ENCODE peak calls at places on chromosomes 3 and 15, in seven cellular contexts. One of them, this sample, is unnamed.

GRCh38 chr3:48569808-48570450 is 6.3 kb upstream of the UCN2 start:
- DNase-seq in aorta: no peak
- DNase-seq in GM13976: no peak
- DNase-seq in left lung: peak
- DNase-seq in coronary artery: no peak
- DNase-seq in activated gamma-delta T cell treated with anti-CD3 and anti-CD28 coated beads, Interleukin-2, amount 50 U/mL, for 16 hours: no peak
- DNase-seq in T-helper 9 cell: no peak
- DNase-seq in this sample: no peak

GRCh38 chr3:151404316-151404715 is 19.8 kb upstream of the P2RY12 start:
- DNase-seq in aorta: no peak
- DNase-seq in GM13976: peak
- DNase-seq in left lung: no peak
- DNase-seq in coronary artery: no peak
- DNase-seq in activated gamma-delta T cell treated with anti-CD3 and anti-CD28 coated beads, Interleukin-2, amount 50 U/mL, for 16 hours: no peak
- DNase-seq in T-helper 9 cell: no peak
- DNase-seq in this sample: no peak

GRCh38 chr3:5250467-5251195 is 63.1 kb downstream of the EDEM1 start:
- DNase-seq in aorta: no peak
- DNase-seq in GM13976: no peak
- DNase-seq in left lung: no peak
- DNase-seq in coronary artery: no peak
- DNase-seq in activated gamma-delta T cell treated with anti-CD3 and anti-CD28 coated beads, Interleukin-2, amount 50 U/mL, for 16 hours: no peak
- DNase-seq in T-helper 9 cell: no peak
- DNase-seq in this sample: no peak

GRCh38 chr3:154247806-154248480 is 76.3 kb downstream of the DHX36 start:
- DNase-seq in aorta: no peak
- DNase-seq in GM13976: no peak
- DNase-seq in left lung: no peak
- DNase-seq in coronary artery: no peak
- DNase-seq in activated gamma-delta T cell treated with anti-CD3 and anti-CD28 coated beads, Interleukin-2, amount 50 U/mL, for 16 hours: no peak
- DNase-seq in T-helper 9 cell: no peak
- DNase-seq in this sample: no peak

GRCh38 chr3:40875581-40875980 is 323.7 kb upstream of the CTNNB1 start:
- DNase-seq in aorta: no peak
- DNase-seq in GM13976: no peak
- DNase-seq in left lung: no peak
- DNase-seq in coronary artery: peak
- DNase-seq in activated gamma-delta T cell treated with anti-CD3 and anti-CD28 coated beads, Interleukin-2, amount 50 U/mL, for 16 hours: no peak
- DNase-seq in T-helper 9 cell: no peak
- DNase-seq in this sample: no peak

GRCh38 chr3:4271834-4272233 is 31.3 kb upstream of the SETMAR start:
- DNase-seq in aorta: no peak
- DNase-seq in GM13976: peak
- DNase-seq in left lung: no peak
- DNase-seq in coronary artery: no peak
- DNase-seq in activated gamma-delta T cell treated with anti-CD3 and anti-CD28 coated beads, Interleukin-2, amount 50 U/mL, for 16 hours: no peak
- DNase-seq in T-helper 9 cell: no peak
- DNase-seq in this sample: peak

GRCh38 chr3:110343945-110344344 is 727.7 kb upstream of the NECTIN3 start:
- DNase-seq in aorta: no peak
- DNase-seq in GM13976: no peak
- DNase-seq in left lung: no peak
- DNase-seq in coronary artery: no peak
- DNase-seq in activated gamma-delta T cell treated with anti-CD3 and anti-CD28 coated beads, Interleukin-2, amount 50 U/mL, for 16 hours: no peak
- DNase-seq in T-helper 9 cell: no peak
- DNase-seq in this sample: no peak

GRCh38 chr15:52529289-52529929 is 729 bp upstream of the MYO5A start:
- DNase-seq in aorta: no peak
- DNase-seq in GM13976: peak
- DNase-seq in left lung: no peak
- DNase-seq in coronary artery: no peak
- DNase-seq in activated gamma-delta T cell treated with anti-CD3 and anti-CD28 coated beads, Interleukin-2, amount 50 U/mL, for 16 hours: no peak
- DNase-seq in T-helper 9 cell: peak
- DNase-seq in this sample: peak

GRCh38 chr3:117903226-117903625 is 1131.4 kb downstream of the IGSF11 start:
- DNase-seq in aorta: no peak
- DNase-seq in GM13976: no peak
- DNase-seq in left lung: no peak
- DNase-seq in coronary artery: no peak
- DNase-seq in activated gamma-delta T cell treated with anti-CD3 and anti-CD28 coated beads, Interleukin-2, amount 50 U/mL, for 16 hours: no peak
- DNase-seq in T-helper 9 cell: no peak
- DNase-seq in this sample: no peak

GRCh38 chr3:114841515-114841914 is 305.6 kb downstream of the ZBTB20 start:
- DNase-seq in aorta: no peak
- DNase-seq in GM13976: no peak
- DNase-seq in left lung: no peak
- DNase-seq in coronary artery: no peak
- DNase-seq in activated gamma-delta T cell treated with anti-CD3 and anti-CD28 coated beads, Interleukin-2, amount 50 U/mL, for 16 hours: no peak
- DNase-seq in T-helper 9 cell: no peak
- DNase-seq in this sample: no peak

GRCh38 chr15:65569728-65570127 is 39.5 kb downstream of the HACD3 start:
- DNase-seq in aorta: no peak
- DNase-seq in GM13976: no peak
- DNase-seq in left lung: no peak
- DNase-seq in coronary artery: no peak
- DNase-seq in activated gamma-delta T cell treated with anti-CD3 and anti-CD28 coated beads, Interleukin-2, amount 50 U/mL, for 16 hours: no peak
- DNase-seq in T-helper 9 cell: no peak
- DNase-seq in this sample: no peak

GRCh38 chr3:188697127-188697526 is 474.6 kb upstream of the TPRG1 start:
- DNase-seq in aorta: no peak
- DNase-seq in GM13976: no peak
- DNase-seq in left lung: no peak
- DNase-seq in coronary artery: no peak
- DNase-seq in activated gamma-delta T cell treated with anti-CD3 and anti-CD28 coated beads, Interleukin-2, amount 50 U/mL, for 16 hours: no peak
- DNase-seq in T-helper 9 cell: no peak
- DNase-seq in this sample: no peak